ENCODE peak calls at places on chromosomes 4 and X, in five cellular contexts. C is Kasumi-1, V is coronary artery, Z is mesothelial cell of epicardium, H is substantia nigra. Q is an unnamed sample.

GRCh38 chr4:90039122-90039521 is 88.1 kb upstream of the CCSER1 start:
- DNase-seq in C (no peak), Z (no peak), V (no peak), H (no peak), Q (no peak)

GRCh38 chrX:20270557-20270880 is 3.8 kb upstream of the RPS6KA3 start:
- DNase-seq in C (no peak), V (no peak), H (no peak), Z (no peak), Q (no peak)

GRCh38 chrX:46739736-46740135 is 19.2 kb downstream of the SLC9A7 start:
- DNase-seq in H (no peak), C (no peak), V (no peak), Z (no peak), Q (no peak)

GRCh38 chr4:75995727-75996126 is 5.0 kb upstream of the SDAD1 start:
- DNase-seq in H (no peak), C (peak), V (no peak), Z (no peak), Q (no peak)

GRCh38 chrX:39814391-39814790 is 283.4 kb downstream of the BCOR start:
- DNase-seq in H (no peak), V (no peak), C (peak), Z (no peak), Q (no peak)

GRCh38 chr4:124980276-124980752 is 267.8 kb upstream of the ANKRD50 start:
- DNase-seq in H (no peak), V (no peak), Z (no peak), C (no peak), Q (no peak)

GRCh38 chr4:185520119-185520518 is 15.2 kb downstream of the PDLIM3 start:
- DNase-seq in V (no peak), Z (no peak), H (no peak), C (no peak), Q (no peak)

GRCh38 chr4:140740906-140741670 is 15.1 kb downstream of the TBC1D9 start:
- DNase-seq in V (no peak), Z (no peak), H (no peak), C (no peak), Q (no peak)

GRCh38 chr4:157204634-157205244 is 15.8 kb upstream of the GRIA2 start:
- DNase-seq in C (no peak), Z (no peak), V (no peak), H (no peak), Q (no peak)

GRCh38 chrX:88613338-88613737 is 133.7 kb upstream of the CPXCR1 start:
- DNase-seq in H (no peak), Z (no peak), C (peak), V (no peak), Q (no peak)

GRCh38 chr4:118783887-118784286 is 52.0 kb downstream of the SEC24D start:
- DNase-seq in Z (no peak), C (no peak), H (no peak), V (no peak), Q (no peak)

GRCh38 chrX:30713061-30713525 is 59.9 kb downstream of the GK start:
- DNase-seq in Z (peak), V (no peak), H (no peak), C (peak), Q (peak)

GRCh38 chr4:121796283-121796682 is 4.8 kb upstream of the EXOSC9 start:
- DNase-seq in V (no peak), Z (no peak), C (no peak), H (no peak), Q (no peak)

GRCh38 chrX:107675823-107676555 is 47.7 kb downstream of the PRPS1 start:
- DNase-seq in C (peak), Z (no peak), H (no peak), V (peak), Q (no peak)

GRCh38 chrX:48968377-48968776 is 3.3 kb downstream of the KCND1 start:
- DNase-seq in H (no peak), V (no peak), Z (no peak), C (no peak), Q (no peak)

GRCh38 chr4:105520819-105521790 is 31.3 kb upstream of the ARHGEF38 start:
- DNase-seq in Z (peak), H (no peak), C (peak), V (no peak), Q (no peak)

GRCh38 chrX:17654116-17654515 is 83.2 kb upstream of the SCML1 start:
- DNase-seq in H (no peak), V (no peak), Z (no peak), C (no peak), Q (no peak)

GRCh38 chrX:51862920-51863319 is 30.5 kb upstream of the MAGED1 start:
- DNase-seq in V (no peak), Z (no peak), C (no peak), H (no peak), Q (no peak)

GRCh38 chr4:153947998-153948397 is 159.1 kb upstream of the SFRP2 start:
- DNase-seq in V (no peak), Z (no peak), H (no peak), C (no peak), Q (no peak)

Q was measured in left lung.